ENCODE peak calls at places on chromosomes 11 and 22, in eight cellular contexts. One of them, this sample, is unnamed.
A peak's percentile ranks its signal among the peaks of the same experiment; 100 is the strongest.

GRCh38 chr11:128725630-128726461 is 32.0 kb downstream of the FLI1 start:
- DNase-seq in adrenal gland: no peak
- DNase-seq in mucosa of descending colon: no peak
- DNase-seq in IMR-90: peak; percentile 59
- DNase-seq in psoas muscle: no peak
- DNase-seq in body of pancreas: no peak
- DNase-seq in astrocyte of the cerebellum: no peak
- DNase-seq in cardiac fibroblast: peak; percentile 68
- DNase-seq in this sample: peak; percentile 60

GRCh38 chr11:328012-328411 is 7.4 kb upstream of the IFITM3 start:
- DNase-seq in adrenal gland: no peak
- DNase-seq in mucosa of descending colon: peak; percentile 16
- DNase-seq in IMR-90: no peak
- DNase-seq in psoas muscle: no peak
- DNase-seq in body of pancreas: no peak
- DNase-seq in astrocyte of the cerebellum: no peak
- DNase-seq in cardiac fibroblast: no peak
- DNase-seq in this sample: no peak

GRCh38 chr11:17389957-17390649 is 1.6 kb upstream of the KCNJ11 start:
- DNase-seq in adrenal gland: no peak
- DNase-seq in mucosa of descending colon: no peak
- DNase-seq in IMR-90: no peak
- DNase-seq in psoas muscle: no peak
- DNase-seq in body of pancreas: no peak
- DNase-seq in astrocyte of the cerebellum: no peak
- DNase-seq in cardiac fibroblast: no peak
- DNase-seq in this sample: no peak

GRCh38 chr22:28032896-28033295 is 113.8 kb upstream of the PITPNB start:
- DNase-seq in adrenal gland: no peak
- DNase-seq in mucosa of descending colon: no peak
- DNase-seq in IMR-90: no peak
- DNase-seq in psoas muscle: no peak
- DNase-seq in body of pancreas: no peak
- DNase-seq in astrocyte of the cerebellum: no peak
- DNase-seq in cardiac fibroblast: no peak
- DNase-seq in this sample: no peak

GRCh38 chr11:1054143-1055108 is 17.9 kb upstream of the MUC6 start:
- DNase-seq in adrenal gland: no peak
- DNase-seq in mucosa of descending colon: peak; percentile 91
- DNase-seq in IMR-90: no peak
- DNase-seq in psoas muscle: peak; percentile 8
- DNase-seq in body of pancreas: no peak
- DNase-seq in astrocyte of the cerebellum: no peak
- DNase-seq in cardiac fibroblast: peak; percentile 40
- DNase-seq in this sample: no peak

GRCh38 chr22:40595497-40596234 is 40.9 kb downstream of the MRTFA start:
- DNase-seq in adrenal gland: no peak
- DNase-seq in mucosa of descending colon: no peak
- DNase-seq in IMR-90: no peak
- DNase-seq in psoas muscle: no peak
- DNase-seq in body of pancreas: no peak
- DNase-seq in astrocyte of the cerebellum: no peak
- DNase-seq in cardiac fibroblast: peak; percentile 56
- DNase-seq in this sample: no peak

GRCh38 chr11:128852327-128853023 is 14.6 kb downstream of the KCNJ1 start:
- DNase-seq in adrenal gland: no peak
- DNase-seq in mucosa of descending colon: no peak
- DNase-seq in IMR-90: no peak
- DNase-seq in psoas muscle: no peak
- DNase-seq in body of pancreas: peak; percentile 86
- DNase-seq in astrocyte of the cerebellum: no peak
- DNase-seq in cardiac fibroblast: no peak
- DNase-seq in this sample: no peak

GRCh38 chr11:9757809-9758675 is 94.2 kb downstream of the SWAP70 start:
- DNase-seq in adrenal gland: peak; percentile 92
- DNase-seq in mucosa of descending colon: peak; percentile 94
- DNase-seq in IMR-90: peak; percentile 72
- DNase-seq in psoas muscle: peak; percentile 89
- DNase-seq in body of pancreas: peak; percentile 90
- DNase-seq in astrocyte of the cerebellum: no peak
- DNase-seq in cardiac fibroblast: peak; percentile 79
- DNase-seq in this sample: no peak

DNA sequence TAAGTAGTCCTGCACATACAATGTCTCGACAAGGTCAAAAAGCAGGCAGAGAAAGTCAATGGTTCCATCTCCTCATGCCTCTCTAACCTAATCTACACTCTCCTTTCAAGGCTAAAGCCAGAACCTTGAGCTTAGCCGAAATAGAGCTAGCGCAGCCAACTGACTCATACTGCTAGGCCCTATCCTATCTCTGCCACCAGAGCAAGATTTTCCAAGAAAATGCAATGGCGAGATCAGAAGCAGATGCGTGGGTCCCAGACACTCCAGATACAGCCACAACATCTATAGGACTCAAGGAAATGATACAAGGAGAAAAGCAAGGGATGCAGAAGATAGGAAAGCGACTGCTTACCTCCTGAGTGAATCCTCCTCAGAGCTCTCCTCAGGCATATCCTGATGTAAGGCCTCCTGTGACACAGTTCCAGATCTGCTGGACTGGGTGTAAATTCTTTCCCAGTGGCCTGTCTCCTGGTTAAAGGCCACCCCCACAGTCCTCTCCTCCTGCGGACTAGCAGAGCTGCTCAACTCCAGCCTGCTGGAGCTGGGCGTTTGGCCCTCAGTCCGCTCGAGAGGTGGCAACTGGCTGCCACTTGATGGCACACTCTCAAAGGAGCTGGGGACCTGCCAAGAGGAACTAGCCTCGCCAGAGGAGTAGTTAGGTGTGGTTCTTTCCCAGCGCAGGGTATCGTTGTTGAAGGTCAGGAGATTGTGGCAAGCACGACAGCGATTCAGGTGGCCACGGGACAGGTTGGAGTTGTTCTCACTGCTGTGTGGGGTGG is 52.0 kb downstream of the AMBRA1 start:
- DNase-seq in adrenal gland: peak; percentile 78
- DNase-seq in mucosa of descending colon: peak; percentile 85
- DNase-seq in IMR-90: no peak
- DNase-seq in psoas muscle: peak; percentile 38
- DNase-seq in body of pancreas: peak; percentile 94
- DNase-seq in astrocyte of the cerebellum: no peak
- DNase-seq in cardiac fibroblast: no peak
- DNase-seq in this sample: no peak
- TF ChIP-seq CTCF in adrenal gland: peak; percentile 17
- TF ChIP-seq CTCF in mucosa of descending colon: peak; percentile 9
- TF ChIP-seq CTCF in IMR-90: no peak
- TF ChIP-seq CTCF in psoas muscle: no peak
- TF ChIP-seq CTCF in body of pancreas: peak; percentile 38
- TF ChIP-seq CTCF in astrocyte of the cerebellum: no peak
- TF ChIP-seq CTCF in cardiac fibroblast: no peak
- TF ChIP-seq CTCF in this sample: no peak

DNA sequence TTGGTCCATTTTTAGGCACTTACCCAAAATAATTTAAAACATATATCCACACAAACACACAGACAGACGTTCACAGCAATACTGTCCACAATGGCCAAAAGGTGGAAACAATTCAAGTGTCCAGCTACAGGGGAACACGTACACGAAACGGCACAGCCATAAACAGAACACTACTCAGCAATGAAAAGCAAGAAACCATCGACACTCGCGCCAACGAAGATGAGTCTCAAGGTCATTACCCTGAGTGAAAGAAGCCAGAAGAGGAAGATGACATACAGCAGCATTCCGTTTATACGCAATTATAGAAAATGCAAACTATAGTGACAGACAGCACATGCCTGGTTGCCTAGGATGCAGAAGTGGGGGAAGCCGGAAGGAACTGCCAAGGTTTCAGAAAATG is 13.4 kb upstream of the COMT start:
- DNase-seq in adrenal gland: no peak
- DNase-seq in mucosa of descending colon: no peak
- DNase-seq in IMR-90: no peak
- DNase-seq in psoas muscle: no peak
- DNase-seq in body of pancreas: no peak
- DNase-seq in astrocyte of the cerebellum: no peak
- DNase-seq in cardiac fibroblast: no peak
- DNase-seq in this sample: no peak
- H3K4me3 ChIP-seq in adrenal gland: no peak overlapping the region
- H3K4me3 ChIP-seq in mucosa of descending colon: no peak overlapping the region
- H3K4me3 ChIP-seq in IMR-90: no peak overlapping the region
- H3K4me3 ChIP-seq in psoas muscle: no peak overlapping the region
- H3K4me3 ChIP-seq in body of pancreas: no peak overlapping the region
- H3K4me3 ChIP-seq in astrocyte of the cerebellum: no peak overlapping the region
- H3K4me3 ChIP-seq in cardiac fibroblast: no peak overlapping the region
- H3K4me3 ChIP-seq in this sample: no peak overlapping the region

GRCh38 chr22:39129746-39130145 is 22.7 kb downstream of the CBX7 start:
- DNase-seq in adrenal gland: no peak
- DNase-seq in mucosa of descending colon: peak; percentile 20
- DNase-seq in IMR-90: no peak
- DNase-seq in psoas muscle: no peak
- DNase-seq in body of pancreas: no peak
- DNase-seq in astrocyte of the cerebellum: no peak
- DNase-seq in cardiac fibroblast: no peak
- DNase-seq in this sample: no peak
- TF ChIP-seq CTCF in adrenal gland: no peak
- TF ChIP-seq CTCF in mucosa of descending colon: no peak
- TF ChIP-seq CTCF in IMR-90: no peak
- TF ChIP-seq CTCF in psoas muscle: no peak
- TF ChIP-seq CTCF in body of pancreas: no peak
- TF ChIP-seq CTCF in astrocyte of the cerebellum: no peak
- TF ChIP-seq CTCF in cardiac fibroblast: no peak
- TF ChIP-seq CTCF in this sample: no peak

GRCh38 chr11:100832851-100833250 is 145.8 kb downstream of the ARHGAP42 start:
- DNase-seq in adrenal gland: no peak
- DNase-seq in mucosa of descending colon: no peak
- DNase-seq in IMR-90: no peak
- DNase-seq in psoas muscle: no peak
- DNase-seq in body of pancreas: no peak
- DNase-seq in astrocyte of the cerebellum: no peak
- DNase-seq in cardiac fibroblast: no peak
- DNase-seq in this sample: no peak

GRCh38 chr11:100833276-100833675 is 146.2 kb downstream of the ARHGAP42 start:
- DNase-seq in adrenal gland: no peak
- DNase-seq in mucosa of descending colon: no peak
- DNase-seq in IMR-90: no peak
- DNase-seq in psoas muscle: no peak
- DNase-seq in body of pancreas: no peak
- DNase-seq in astrocyte of the cerebellum: no peak
- DNase-seq in cardiac fibroblast: no peak
- DNase-seq in this sample: no peak

GRCh38 chr11:100831929-100832480 is 144.9 kb downstream of the ARHGAP42 start:
- DNase-seq in adrenal gland: no peak
- DNase-seq in mucosa of descending colon: no peak
- DNase-seq in IMR-90: no peak
- DNase-seq in psoas muscle: peak; percentile 40
- DNase-seq in body of pancreas: no peak
- DNase-seq in astrocyte of the cerebellum: no peak
- DNase-seq in cardiac fibroblast: peak; percentile 43
- DNase-seq in this sample: no peak

GRCh38 chr11:100837294-100837693 is 150.2 kb downstream of the ARHGAP42 start:
- DNase-seq in adrenal gland: no peak
- DNase-seq in mucosa of descending colon: no peak
- DNase-seq in IMR-90: no peak
- DNase-seq in psoas muscle: no peak
- DNase-seq in body of pancreas: no peak
- DNase-seq in astrocyte of the cerebellum: no peak
- DNase-seq in cardiac fibroblast: no peak
- DNase-seq in this sample: no peak

GRCh38 chr11:100835854-100836253 is 148.8 kb downstream of the ARHGAP42 start:
- DNase-seq in adrenal gland: no peak
- DNase-seq in mucosa of descending colon: no peak
- DNase-seq in IMR-90: no peak
- DNase-seq in psoas muscle: no peak
- DNase-seq in body of pancreas: no peak
- DNase-seq in astrocyte of the cerebellum: no peak
- DNase-seq in cardiac fibroblast: no peak
- DNase-seq in this sample: no peak
- H3K4me3 ChIP-seq in adrenal gland: no peak overlapping the region
- H3K4me3 ChIP-seq in mucosa of descending colon: no peak overlapping the region
- H3K4me3 ChIP-seq in IMR-90: no peak overlapping the region
- H3K4me3 ChIP-seq in psoas muscle: no peak overlapping the region
- H3K4me3 ChIP-seq in body of pancreas: no peak overlapping the region
- H3K4me3 ChIP-seq in astrocyte of the cerebellum: no peak overlapping the region
- H3K4me3 ChIP-seq in cardiac fibroblast: no peak overlapping the region
- H3K4me3 ChIP-seq in this sample: no peak overlapping the region